ENCODE peak calls at places on chromosomes 11 and 22, in eight cellular contexts. Y is GM12865, I is H9, C is AG10803, Q is endothelial cell, S is GM12878, F is nephron progenitor cell, N is cardiac fibroblast. T is an unnamed sample.

GRCh38 chr22:25736378-25737011 is 5.5 kb upstream of the MYO18B start:
- DNase-seq in Y (no peak), I (no peak), C (no peak), Q (no peak), S (no peak), F (no peak), N (no peak), T (no peak)

GRCh38 chr22:37529652-37530345 is 10.6 kb upstream of the CARD10 start:
- DNase-seq in Y (peak), I (no peak), C (no peak), Q (no peak), S (peak), F (no peak), N (no peak), T (no peak)

GRCh38 chr11:47348859-47349258 is 3.6 kb downstream of the MYBPC3 start:
- DNase-seq in Y (peak), I (no peak), C (no peak), Q (no peak), S (no peak), F (no peak), N (peak), T (peak)

GRCh38 chr11:35272391-35272821 is 133.4 kb downstream of the CD44 start:
- DNase-seq in Y (peak), I (no peak), C (no peak), Q (no peak), S (peak), F (no peak), N (no peak), T (no peak)

GRCh38 chr11:78319453-78319955 is 98.1 kb downstream of the GAB2 start:
- DNase-seq in Y (no peak), I (no peak), C (peak), Q (no peak), S (no peak), F (no peak), N (peak), T (no peak)

GRCh38 chr11:108914211-108914610 is 249.3 kb downstream of the DDX10 start:
- DNase-seq in Y (no peak), I (no peak), C (no peak), Q (no peak), S (no peak), F (no peak), N (no peak), T (no peak)

GRCh38 chr22:37187552-37187890 is 526 bp downstream of the C1QTNF6 start:
- DNase-seq in Y (no peak), I (no peak), C (peak), Q (no peak), S (no peak), F (no peak), N (peak), T (no peak)

GRCh38 chr22:40417041-40417440 is 46.6 kb downstream of the SGSM3 start:
- DNase-seq in Y (no peak), I (no peak), C (no peak), Q (no peak), S (no peak), F (no peak), N (no peak), T (peak)

GRCh38 chr11:2421226-2421994 is 20.9 kb downstream of the TSSC4 start:
- DNase-seq in Y (no peak), I (no peak), C (no peak), Q (no peak), S (no peak), F (no peak), N (no peak), T (no peak)

GRCh38 chr22:32413715-32414114 is 1.7 kb upstream of the RTCB start:
- DNase-seq in Y (peak), I (no peak), C (peak), Q (peak), S (no peak), F (no peak), N (peak), T (peak)

GRCh38 chr11:70580036-70580805 is 181.9 kb downstream of the CTTN start:
- DNase-seq in Y (no peak), I (peak), C (no peak), Q (peak), S (no peak), F (peak), N (peak), T (no peak)

GRCh38 chr11:35853871-35854270 is 90.0 kb upstream of the LDLRAD3 start:
- DNase-seq in Y (no peak), I (no peak), C (no peak), Q (no peak), S (no peak), F (no peak), N (no peak), T (no peak)

GRCh38 chr11:125872138-125872491 is 15.4 kb upstream of the HYLS1 start:
- DNase-seq in Y (no peak), I (no peak), C (no peak), Q (no peak), S (no peak), F (no peak), N (no peak), T (peak)

GRCh38 chr22:29204617-29205183 is 996 bp upstream of the EMID1 start:
- DNase-seq in Y (no peak), I (no peak), C (no peak), Q (no peak), S (no peak), F (no peak), N (no peak), T (no peak)

GRCh38 chr11:121522043-121522941 is 69.5 kb upstream of the SORL1-AS1 start:
- DNase-seq in Y (no peak), I (no peak), C (no peak), Q (no peak), S (no peak), F (no peak), N (no peak), T (no peak)

GRCh38 chr11:69364901-69365300 is 70.9 kb downstream of the MYEOV start:
- DNase-seq in Y (no peak), I (no peak), C (no peak), Q (no peak), S (no peak), F (no peak), N (peak), T (no peak)

GRCh38 chr11:43992834-43993637 is 50.6 kb downstream of the C11orf96 start:
- DNase-seq in Y (peak), I (no peak), C (peak), Q (no peak), S (no peak), F (no peak), N (peak), T (no peak)

GRCh38 chr11:130638048-130638447 is 189.6 kb downstream of the ADAMTS15 start:
- DNase-seq in Y (no peak), I (no peak), C (no peak), Q (no peak), S (no peak), F (peak), N (no peak), T (no peak)

GRCh38 chr22:17368727-17369552 is at the start of gene CECR2:
- DNase-seq in Y (no peak), I (peak), C (no peak), Q (peak), S (peak), F (peak), N (peak), T (peak)

GRCh38 chr22:39917776-39918493 is 17.1 kb downstream of the GRAP2 start:
- DNase-seq in Y (no peak), I (no peak), C (peak), Q (no peak), S (no peak), F (no peak), N (peak), T (no peak)

GRCh38 chr11:1401656-1402221 is 12.0 kb downstream of the BRSK2 start:
- DNase-seq in Y (peak), I (peak), C (peak), Q (peak), S (no peak), F (peak), N (peak), T (peak)

GRCh38 chr11:27329867-27330632 is 33.0 kb downstream of the CCDC34 start:
- DNase-seq in Y (peak), I (no peak), C (no peak), Q (no peak), S (no peak), F (no peak), N (no peak), T (no peak)

GRCh38 chr11:115201121-115201792 is 303.0 kb downstream of the CADM1 start:
- DNase-seq in Y (no peak), I (no peak), C (peak), Q (no peak), S (no peak), F (peak), N (no peak), T (no peak)

GRCh38 chr11:114821626-114822025 is 143.3 kb downstream of the NXPE2 start:
- DNase-seq in Y (no peak), I (peak), C (peak), Q (no peak), S (no peak), F (no peak), N (no peak), T (no peak)

GRCh38 chr11:705646-706438 is at the start of gene EPS8L2:
- DNase-seq in Y (no peak), I (peak), C (no peak), Q (no peak), S (no peak), F (peak), N (no peak), T (no peak)

GRCh38 chr11:72573380-72573949 is 100.8 kb downstream of the PDE2A start:
- DNase-seq in Y (peak), I (peak), C (peak), Q (peak), S (no peak), F (peak), N (peak), T (no peak)

GRCh38 chr22:47012589-47013365 is 250.3 kb downstream of the TBC1D22A start:
- DNase-seq in Y (no peak), I (no peak), C (peak), Q (no peak), S (no peak), F (no peak), N (peak), T (no peak)

GRCh38 chr11:68589817-68590216 is 94.5 kb upstream of the GAL start:
- DNase-seq in Y (no peak), I (no peak), C (no peak), Q (no peak), S (no peak), F (no peak), N (no peak), T (no peak)

GRCh38 chr11:75800728-75801361 is 14.2 kb upstream of the UVRAG start:
- DNase-seq in Y (no peak), I (no peak), C (no peak), Q (no peak), S (no peak), F (no peak), N (no peak), T (no peak)
- TF ChIP-seq CTCF in Y (no peak), I (no peak), C (no peak), Q (no peak), S (no peak), F (no peak), N (no peak), T (no peak)

GRCh38 chr11:67252831-67253239 is 13.4 kb upstream of the GRK2 start:
- DNase-seq in Y (peak), I (no peak), C (peak), Q (no peak), S (no peak), F (no peak), N (peak), T (peak)
- TF ChIP-seq CTCF in Y (peak), I (peak), C (peak), Q (peak), S (peak), F (peak), N (peak), T (peak)

GRCh38 chr22:20771918-20772625 is 1.8 kb upstream of the SERPIND1 start:
- DNase-seq in Y (no peak), I (no peak), C (no peak), Q (peak), S (no peak), F (peak), N (no peak), T (no peak)
- TF ChIP-seq CTCF in Y (no peak), I (peak), C (no peak), Q (no peak), S (no peak), F (peak), N (peak), T (no peak)

DNA sequence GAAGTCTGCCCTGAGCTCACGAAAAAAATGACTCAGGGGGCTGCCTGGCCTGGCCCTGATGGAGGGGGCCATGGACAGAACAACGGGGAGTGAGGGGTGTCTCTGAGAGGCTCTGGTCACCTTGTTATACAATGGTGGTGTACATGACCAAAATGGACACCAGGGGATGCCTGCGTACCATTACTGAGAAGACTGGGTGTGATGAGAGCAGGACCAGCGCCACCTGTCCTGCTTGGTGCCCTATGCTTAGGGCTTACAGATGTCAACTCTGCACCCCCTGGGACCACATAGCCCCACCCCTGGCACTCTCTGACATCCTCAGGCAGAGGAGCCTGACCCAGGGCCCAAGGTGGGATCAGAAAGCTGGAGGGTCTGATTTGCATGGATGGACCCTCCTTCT is 104.8 kb downstream of the ZNF280B start:
- DNase-seq in Y (no peak), I (no peak), C (no peak), Q (no peak), S (no peak), F (no peak), N (no peak), T (peak)
- TF ChIP-seq CTCF in Y (no peak), I (no peak), C (no peak), Q (no peak), S (no peak), F (no peak), N (no peak), T (peak)

T was measured in OCI-LY7.